ENCODE peak calls at places on chromosomes 16 and 17, in four cellular contexts. H is SK-N-SH, S is GM12878, G is HepG2. V is an unnamed sample. For H3K4me1, the result is how much of the 10 kb centered on the place peaks cover.

GRCh38 chr17:1629647-1630310 is 1.1 kb upstream of the SLC43A2 start:
- DNase-seq in H (peak), S (no peak), G (no peak), V (peak)

GRCh38 chr17:79739148-79740062 is 8.7 kb downstream of the ENPP7 start:
- DNase-seq in H (no peak), S (no peak), G (peak), V (peak)

GRCh38 chr16:58506241-58507194 is 6.6 kb downstream of the NDRG4 start:
- DNase-seq in H (peak), S (no peak), G (no peak), V (no peak)

GRCh38 chr16:12900599-12901203 is 697 bp upstream of the SHISA9 start:
- DNase-seq in H (peak), S (no peak), G (no peak), V (no peak)

GRCh38 chr17:9810100-9810949 is 11.6 kb downstream of the GSG1L2 start:
- DNase-seq in H (no peak), S (no peak), G (no peak), V (no peak)

GRCh38 chr17:29698837-29699236 is 76.1 kb upstream of the CORO6 start:
- DNase-seq in H (no peak), S (no peak), G (no peak), V (no peak)

GRCh38 chr17:64236827-64237403 is 26.1 kb downstream of the TEX2 start:
- DNase-seq in H (no peak), S (no peak), G (peak), V (peak)

GRCh38 chr17:82544431-82545070 is 25.0 kb downstream of the FOXK2 start:
- DNase-seq in H (peak), S (no peak), G (no peak), V (no peak)

GRCh38 chr17:354651-355556 is 2.3 kb upstream of the RPH3AL start:
- DNase-seq in H (no peak), S (no peak), G (no peak), V (no peak)

GRCh38 chr16:22353188-22353919 is 21.1 kb downstream of the CDR2 start:
- DNase-seq in H (no peak), S (peak), G (peak), V (peak)

GRCh38 chr16:14186954-14187306 is 115.8 kb downstream of the MRTFB start:
- DNase-seq in H (no peak), S (no peak), G (no peak), V (no peak)

GRCh38 chr16:1037934-1038257 is 34.7 kb upstream of the SSTR5 start:
- DNase-seq in H (no peak), S (no peak), G (no peak), V (no peak)

GRCh38 chr16:1035066-1035415 is 37.5 kb upstream of the SSTR5 start:
- DNase-seq in H (no peak), S (no peak), G (no peak), V (no peak)

GRCh38 chr16:1036121-1036520 is 36.4 kb upstream of the SSTR5 start:
- DNase-seq in H (no peak), S (no peak), G (no peak), V (no peak)

GRCh38 chr16:1038932-1039331 is 33.6 kb upstream of the SSTR5 start:
- DNase-seq in H (no peak), S (no peak), G (no peak), V (no peak)

GRCh38 chr16:1037023-1037933 is 35.3 kb upstream of the SSTR5 start:
- DNase-seq in H (no peak), S (no peak), G (no peak), V (no peak)
- TF ChIP-seq FOXM1 in H (no peak), S (no peak), G (no peak), V (no peak)

DNA sequence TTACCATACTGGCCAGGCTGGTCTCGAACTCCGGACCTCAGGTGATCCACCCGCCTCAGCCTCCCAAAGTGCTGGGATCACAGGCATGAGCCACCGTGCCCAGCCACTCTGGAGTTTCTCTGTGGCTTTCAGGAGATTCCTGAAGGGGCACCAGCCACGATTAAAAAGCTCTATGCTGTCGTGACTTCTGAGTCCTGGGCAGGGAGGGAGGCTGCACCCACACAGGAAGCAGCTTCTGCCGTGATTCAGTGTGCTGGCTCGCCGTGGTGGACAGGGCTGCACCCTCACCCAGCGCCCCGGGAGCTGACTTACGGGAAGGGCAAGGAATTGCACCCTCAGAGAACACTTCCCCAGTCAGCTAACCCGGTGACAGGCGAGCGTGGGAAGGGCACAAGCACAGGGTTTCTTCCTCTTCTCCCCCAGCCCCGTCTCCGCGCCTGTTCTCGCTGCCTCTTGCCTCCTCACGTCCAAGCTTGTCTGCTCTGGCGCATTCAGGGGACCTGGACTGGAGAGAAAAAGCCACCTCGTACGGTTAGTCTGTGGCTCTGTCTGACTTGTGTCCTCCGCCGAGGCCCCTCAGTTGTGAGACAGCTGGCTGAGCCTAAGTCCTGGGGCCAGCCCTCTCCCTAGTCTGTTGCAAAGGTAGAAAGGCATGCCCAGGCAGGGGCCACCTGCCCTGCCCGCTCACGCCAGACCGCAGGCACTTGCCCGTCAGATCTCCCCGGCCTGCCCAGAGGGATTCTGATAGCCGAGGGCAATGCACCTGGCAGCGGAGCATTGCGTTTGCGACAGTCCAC is 145.0 kb downstream of the SEC14L1 start:
- DNase-seq in H (peak), S (no peak), G (peak), V (no peak)
- H3K4me1 ChIP-seq in H (half or more), S (under half), G (half or more), V (half or more)

GRCh38 chr17:60832206-60832605 is 154.6 kb downstream of the BCAS3 start:
- DNase-seq in H (peak), S (no peak), G (no peak), V (no peak)
- TF ChIP-seq FOXM1 in H (no peak), S (no peak), G (no peak), V (no peak)

GRCh38 chr17:62804822-62805221 is 3.3 kb downstream of the MARCHF10 start:
- DNase-seq in H (no peak), S (no peak), G (no peak), V (no peak)
- H3K4me1 ChIP-seq in H (under half), S (under half), G (under half), V (under half)

DNA sequence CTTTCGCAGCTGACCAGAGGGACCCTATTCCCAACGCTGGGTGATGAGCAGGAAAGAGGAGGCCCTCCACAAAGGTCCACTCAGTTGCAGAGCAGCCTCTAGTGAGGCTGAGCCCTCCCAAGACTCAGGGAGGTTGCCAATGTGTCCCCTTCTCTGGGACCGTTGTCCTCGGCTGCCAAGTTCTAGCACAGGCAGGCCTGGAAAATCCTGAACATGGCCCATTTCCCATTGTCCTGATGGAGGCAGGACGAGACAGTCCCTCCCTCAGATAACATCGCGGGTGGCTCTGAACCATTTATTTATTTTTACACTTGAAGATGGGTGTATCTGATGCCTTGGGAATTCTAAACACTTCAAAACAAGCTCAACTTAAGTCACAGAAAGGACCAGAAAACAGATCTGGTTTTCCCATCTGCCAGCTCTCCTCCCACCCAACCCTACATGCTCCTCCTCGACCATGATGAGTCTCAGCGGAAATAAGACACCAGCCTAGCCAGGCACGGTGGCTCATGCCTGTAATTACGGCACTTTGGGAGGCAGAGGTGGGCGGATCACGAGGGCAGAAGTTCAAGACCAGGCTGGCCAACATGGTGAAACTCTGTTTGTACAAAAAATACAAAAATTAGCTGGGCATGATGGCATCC is 12.8 kb downstream of the CDIP1 start:
- DNase-seq in H (no peak), S (no peak), G (no peak), V (no peak)
- TF ChIP-seq FOXM1 in H (no peak), S (no peak), G (no peak), V (no peak)

GRCh38 chr16:23950291-23950894 is 114.6 kb downstream of the PRKCB start:
- DNase-seq in H (no peak), S (no peak), G (no peak), V (no peak)

GRCh38 chr16:23949630-23950290 is 114.0 kb downstream of the PRKCB start:
- DNase-seq in H (no peak), S (peak), G (no peak), V (no peak)

GRCh38 chr16:23948949-23949392 is 113.2 kb downstream of the PRKCB start:
- DNase-seq in H (no peak), S (no peak), G (no peak), V (no peak)

GRCh38 chr16:23952128-23953041 is 116.6 kb downstream of the PRKCB start:
- DNase-seq in H (peak), S (no peak), G (no peak), V (peak)

DNA sequence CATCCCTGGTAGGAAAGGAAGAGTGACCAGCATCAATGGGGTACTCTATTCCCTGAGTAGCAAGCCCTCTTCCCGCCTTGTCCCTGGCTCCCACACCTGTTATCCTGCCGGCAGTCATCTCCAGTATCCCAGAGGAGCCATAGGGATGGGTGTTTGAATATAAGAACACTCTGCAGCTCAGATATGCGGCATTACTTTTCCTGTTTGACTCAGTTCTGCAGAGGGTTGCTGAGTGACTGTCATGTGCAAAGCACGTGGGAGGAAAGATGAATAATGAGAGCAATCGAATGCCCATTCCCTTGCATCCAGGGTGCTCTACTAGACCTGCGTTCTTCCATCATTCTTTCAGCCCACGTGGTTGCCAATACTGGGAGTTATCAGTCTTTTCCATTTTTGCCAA is 115.1 kb downstream of the PRKCB start:
- DNase-seq in H (no peak), S (no peak), G (no peak), V (no peak)
- H3K4me1 ChIP-seq in H (under half), S (under half), G (under half), V (under half)

DNA sequence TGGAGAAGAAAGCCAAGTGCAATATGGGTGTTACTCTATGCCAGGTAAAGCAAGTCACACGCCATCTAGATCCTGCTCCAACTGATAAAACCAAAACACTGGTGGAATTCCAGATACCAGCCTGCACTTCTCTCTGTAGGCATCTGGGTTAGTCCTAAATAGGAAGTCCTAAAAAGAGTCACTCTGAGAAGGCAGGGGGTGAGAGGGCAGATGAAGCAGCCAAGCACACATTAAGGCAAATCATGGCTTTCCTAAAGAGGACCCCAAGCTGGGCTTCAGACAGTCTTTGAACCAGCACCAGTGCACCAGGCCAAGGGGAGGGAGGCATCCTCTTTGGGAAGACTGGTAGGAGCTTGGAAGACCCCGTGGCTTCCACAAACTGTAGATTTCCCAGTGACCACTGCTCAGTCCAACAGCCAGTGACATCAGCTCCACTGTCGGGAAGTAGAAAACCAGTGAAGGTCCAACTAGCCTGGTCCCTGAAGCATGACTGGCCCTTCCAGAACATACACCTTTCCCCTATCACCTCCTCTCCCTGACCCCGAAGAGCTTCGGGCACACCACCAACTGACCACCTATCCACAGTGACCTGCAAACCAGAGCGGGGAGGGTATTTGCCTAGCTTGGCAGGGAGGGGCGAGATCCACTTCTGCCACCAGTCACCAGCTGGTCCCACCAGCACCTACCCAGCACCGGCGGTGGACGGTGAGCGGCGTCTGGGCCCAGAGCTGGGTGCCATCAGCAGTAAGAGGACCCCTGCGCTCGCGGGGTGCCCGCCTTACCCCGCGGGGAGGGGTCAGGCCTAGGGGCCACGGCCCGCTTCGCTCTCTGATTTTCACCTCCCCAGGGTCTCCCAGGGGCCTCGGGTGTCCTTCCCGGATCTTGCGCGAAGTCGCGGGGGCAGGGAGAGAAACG is 1.0 kb downstream of the LITAF start:
- DNase-seq in H (peak), S (no peak), G (peak), V (no peak)
- TF ChIP-seq FOXM1 in H (no peak), S (no peak), G (no peak), V (no peak)

GRCh38 chr17:53649201-53649600 is 173.5 kb upstream of the KIF2B start:
- DNase-seq in H (no peak), S (no peak), G (no peak), V (no peak)
- H3K4me1 ChIP-seq in H (under half), S (under half), G (under half), V (under half)